ENCODE peak calls at places on chromosomes 16 and 17, in five cellular contexts. One of them, this sample, is unnamed.

GRCh38 chr16:24539850-24540484 is 601 bp downstream of the RBBP6 start:
- DNase-seq in neural progenitor cell: peak; percentile 52
- DNase-seq in cardiac fibroblast: no peak
- DNase-seq in cardiac muscle cell: peak; percentile 61
- DNase-seq in vagina: no peak
- DNase-seq in this sample: no peak

GRCh38 chr17:35545150-35545549 is 7.7 kb upstream of the SLFN12L start:
- DNase-seq in neural progenitor cell: no peak
- DNase-seq in cardiac fibroblast: no peak
- DNase-seq in cardiac muscle cell: no peak
- DNase-seq in vagina: no peak
- DNase-seq in this sample: no peak

GRCh38 chr17:77332981-77333685 is 192.4 kb downstream of the SEC14L1 start:
- DNase-seq in neural progenitor cell: no peak
- DNase-seq in cardiac fibroblast: peak; percentile 88
- DNase-seq in cardiac muscle cell: peak; percentile 76
- DNase-seq in vagina: peak; percentile 81
- DNase-seq in this sample: peak; percentile 93

GRCh38 chr16:17773698-17774101 is 302.9 kb upstream of the XYLT1 start:
- DNase-seq in neural progenitor cell: peak; percentile 11
- DNase-seq in cardiac fibroblast: peak; percentile 8
- DNase-seq in cardiac muscle cell: no peak
- DNase-seq in vagina: no peak
- DNase-seq in this sample: no peak

GRCh38 chr16:83835972-83836566 is 28.3 kb downstream of the HSBP1 start:
- DNase-seq in neural progenitor cell: no peak
- DNase-seq in cardiac fibroblast: peak; percentile 81
- DNase-seq in cardiac muscle cell: peak; percentile 84
- DNase-seq in vagina: no peak
- DNase-seq in this sample: peak; percentile 49

GRCh38 chr16:11342021-11342855 is 3.0 kb upstream of the RMI2 start:
- DNase-seq in neural progenitor cell: no peak
- DNase-seq in cardiac fibroblast: no peak
- DNase-seq in cardiac muscle cell: no peak
- DNase-seq in vagina: no peak
- DNase-seq in this sample: no peak

GRCh38 chr17:74639704-74640142 is 16.2 kb upstream of the CD300E start:
- DNase-seq in neural progenitor cell: no peak
- DNase-seq in cardiac fibroblast: no peak
- DNase-seq in cardiac muscle cell: peak; percentile 22
- DNase-seq in vagina: no peak
- DNase-seq in this sample: no peak

GRCh38 chr16:27315333-27316037 is 1.7 kb downstream of the IL4R start:
- DNase-seq in neural progenitor cell: peak; percentile 43
- DNase-seq in cardiac fibroblast: peak; percentile 83
- DNase-seq in cardiac muscle cell: peak; percentile 84
- DNase-seq in vagina: no peak
- DNase-seq in this sample: peak; percentile 55

GRCh38 chr16:65524997-65525396 is 403.1 kb upstream of the CDH11 start:
- DNase-seq in neural progenitor cell: no peak
- DNase-seq in cardiac fibroblast: peak; percentile 84
- DNase-seq in cardiac muscle cell: peak; percentile 88
- DNase-seq in vagina: no peak
- DNase-seq in this sample: no peak

GRCh38 chr17:81815646-81815985 is 11.7 kb downstream of the GCGR start:
- DNase-seq in neural progenitor cell: no peak
- DNase-seq in cardiac fibroblast: no peak
- DNase-seq in cardiac muscle cell: no peak
- DNase-seq in vagina: no peak
- DNase-seq in this sample: no peak

GRCh38 chr17:14432058-14432457 is 131.2 kb downstream of the HS3ST3B1 start:
- DNase-seq in neural progenitor cell: no peak
- DNase-seq in cardiac fibroblast: no peak
- DNase-seq in cardiac muscle cell: no peak
- DNase-seq in vagina: no peak
- DNase-seq in this sample: no peak

GRCh38 chr17:386145-386876 is 33.7 kb upstream of the RPH3AL start:
- DNase-seq in neural progenitor cell: peak; percentile 93
- DNase-seq in cardiac fibroblast: peak; percentile 30
- DNase-seq in cardiac muscle cell: peak; percentile 48
- DNase-seq in vagina: no peak
- DNase-seq in this sample: no peak

GRCh38 chr16:21302898-21303528 is 24.9 kb upstream of the CRYM start:
- DNase-seq in neural progenitor cell: no peak
- DNase-seq in cardiac fibroblast: peak; percentile 97
- DNase-seq in cardiac muscle cell: peak; percentile 30
- DNase-seq in vagina: no peak
- DNase-seq in this sample: peak; percentile 78

GRCh38 chr17:76561799-76562268 is 22.0 kb downstream of the PRCD start:
- DNase-seq in neural progenitor cell: no peak
- DNase-seq in cardiac fibroblast: peak; percentile 30
- DNase-seq in cardiac muscle cell: peak; percentile 50
- DNase-seq in vagina: no peak
- DNase-seq in this sample: peak; percentile 75

GRCh38 chr16:69039333-69039941 is 66.0 kb upstream of the HAS3 start:
- DNase-seq in neural progenitor cell: no peak
- DNase-seq in cardiac fibroblast: peak; percentile 71
- DNase-seq in cardiac muscle cell: peak; percentile 50
- DNase-seq in vagina: no peak
- DNase-seq in this sample: no peak

GRCh38 chr16:10749680-10750035 is 6.0 kb downstream of the NUBP1 start:
- DNase-seq in neural progenitor cell: no peak
- DNase-seq in cardiac fibroblast: peak; percentile 9
- DNase-seq in cardiac muscle cell: no peak
- DNase-seq in vagina: no peak
- DNase-seq in this sample: peak; percentile 3

GRCh38 chr17:59028328-59028727 is 78.4 kb downstream of the TRIM37 start:
- DNase-seq in neural progenitor cell: no peak
- DNase-seq in cardiac fibroblast: no peak
- DNase-seq in cardiac muscle cell: no peak
- DNase-seq in vagina: no peak
- DNase-seq in this sample: no peak

GRCh38 chr16:48720266-48720665 is 110.3 kb upstream of the N4BP1 start:
- DNase-seq in neural progenitor cell: peak; percentile 87
- DNase-seq in cardiac fibroblast: peak; percentile 10
- DNase-seq in cardiac muscle cell: no peak
- DNase-seq in vagina: no peak
- DNase-seq in this sample: no peak

GRCh38 chr16:59593256-59593655 is 859.1 kb upstream of the GOT2 start:
- DNase-seq in neural progenitor cell: no peak
- DNase-seq in cardiac fibroblast: peak; percentile 83
- DNase-seq in cardiac muscle cell: peak; percentile 43
- DNase-seq in vagina: no peak
- DNase-seq in this sample: peak; percentile 80

GRCh38 chr17:12995896-12996295 is 21.9 kb downstream of the ELAC2 start:
- DNase-seq in neural progenitor cell: no peak
- DNase-seq in cardiac fibroblast: no peak
- DNase-seq in cardiac muscle cell: no peak
- DNase-seq in vagina: no peak
- DNase-seq in this sample: no peak

GRCh38 chr16:20263138-20263855 is 64.0 kb downstream of the GP2 start:
- DNase-seq in neural progenitor cell: no peak
- DNase-seq in cardiac fibroblast: no peak
- DNase-seq in cardiac muscle cell: no peak
- DNase-seq in vagina: no peak
- DNase-seq in this sample: no peak

GRCh38 chr17:82458885-82459424 is 414 bp downstream of the NARF start:
- DNase-seq in neural progenitor cell: peak; percentile 58
- DNase-seq in cardiac fibroblast: peak; percentile 22
- DNase-seq in cardiac muscle cell: peak; percentile 31
- DNase-seq in vagina: peak; percentile 87
- DNase-seq in this sample: peak; percentile 5

GRCh38 chr17:72122668-72123495 is 2.1 kb downstream of the SOX9 start:
- DNase-seq in neural progenitor cell: peak; percentile 75
- DNase-seq in cardiac fibroblast: peak; percentile 43
- DNase-seq in cardiac muscle cell: peak; percentile 82
- DNase-seq in vagina: no peak
- DNase-seq in this sample: peak; percentile 15

GRCh38 chr16:68771922-68772681 is 35.0 kb downstream of the CDH1 start:
- DNase-seq in neural progenitor cell: no peak
- DNase-seq in cardiac fibroblast: no peak
- DNase-seq in cardiac muscle cell: no peak
- DNase-seq in vagina: no peak
- DNase-seq in this sample: no peak

GRCh38 chr16:9082422-9082821 is 9.0 kb upstream of the HAPSTR1 start:
- DNase-seq in neural progenitor cell: no peak
- DNase-seq in cardiac fibroblast: no peak
- DNase-seq in cardiac muscle cell: no peak
- DNase-seq in vagina: no peak
- DNase-seq in this sample: no peak

GRCh38 chr16:81164958-81165357 is 68.8 kb upstream of the GCSH start:
- DNase-seq in neural progenitor cell: no peak
- DNase-seq in cardiac fibroblast: no peak
- DNase-seq in cardiac muscle cell: no peak
- DNase-seq in vagina: no peak
- DNase-seq in this sample: no peak

GRCh38 chr17:82415786-82416185 is 2.4 kb upstream of the HEXD start:
- DNase-seq in neural progenitor cell: no peak
- DNase-seq in cardiac fibroblast: no peak
- DNase-seq in cardiac muscle cell: no peak
- DNase-seq in vagina: no peak
- DNase-seq in this sample: no peak

GRCh38 chr17:66540131-66540781 is 237.8 kb downstream of the PRKCA start:
- DNase-seq in neural progenitor cell: peak; percentile 69
- DNase-seq in cardiac fibroblast: peak; percentile 88
- DNase-seq in cardiac muscle cell: peak; percentile 89
- DNase-seq in vagina: no peak
- DNase-seq in this sample: peak; percentile 80

GRCh38 chr16:17852977-17853702 is 382.4 kb upstream of the XYLT1 start:
- DNase-seq in neural progenitor cell: no peak
- DNase-seq in cardiac fibroblast: no peak
- DNase-seq in cardiac muscle cell: no peak
- DNase-seq in vagina: no peak
- DNase-seq in this sample: no peak

GRCh38 chr16:57639172-57639571 is 10.7 kb downstream of the ADGRG1 start:
- DNase-seq in neural progenitor cell: peak; percentile 98
- DNase-seq in cardiac fibroblast: no peak
- DNase-seq in cardiac muscle cell: peak; percentile 52
- DNase-seq in vagina: no peak
- DNase-seq in this sample: no peak

GRCh38 chr16:72291121-72291520 is 119.2 kb upstream of the PMFBP1 start:
- DNase-seq in neural progenitor cell: no peak
- DNase-seq in cardiac fibroblast: peak; percentile 65
- DNase-seq in cardiac muscle cell: peak; percentile 72
- DNase-seq in vagina: no peak
- DNase-seq in this sample: peak; percentile 69

GRCh38 chr17:39283098-39283497 is 57.4 kb upstream of the STAC2 start:
- DNase-seq in neural progenitor cell: no peak
- DNase-seq in cardiac fibroblast: no peak
- DNase-seq in cardiac muscle cell: no peak
- DNase-seq in vagina: no peak
- DNase-seq in this sample: no peak
- TF ChIP-seq CTCF in neural progenitor cell: no peak
- TF ChIP-seq CTCF in cardiac fibroblast: no peak
- TF ChIP-seq CTCF in cardiac muscle cell: no peak
- TF ChIP-seq CTCF in vagina: no peak
- TF ChIP-seq CTCF in this sample: no peak

DNA sequence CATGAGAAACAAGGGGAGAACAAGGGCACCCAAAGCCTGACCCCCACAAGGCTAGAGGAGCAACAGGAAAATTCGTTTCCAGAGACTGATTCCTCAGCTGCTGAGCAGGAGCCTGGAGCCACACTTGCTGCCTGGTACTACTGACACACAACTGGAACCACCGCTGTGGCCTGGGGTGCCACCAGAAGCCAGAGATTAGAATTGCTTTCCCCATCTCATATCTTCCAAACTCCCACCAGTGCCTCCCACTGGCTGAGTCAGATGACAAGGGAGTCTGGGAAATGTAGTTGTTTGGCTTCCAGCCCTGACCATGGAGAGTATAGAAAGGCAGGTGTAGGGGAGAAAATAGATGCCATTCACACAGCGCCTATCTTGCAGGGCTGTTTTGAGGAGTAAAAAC is 4.1 kb upstream of the TMEM11 start:
- DNase-seq in neural progenitor cell: peak; percentile 24
- DNase-seq in cardiac fibroblast: no peak
- DNase-seq in cardiac muscle cell: peak; percentile 33
- DNase-seq in vagina: no peak
- DNase-seq in this sample: no peak
- TF ChIP-seq CTCF in neural progenitor cell: no peak
- TF ChIP-seq CTCF in cardiac fibroblast: no peak
- TF ChIP-seq CTCF in cardiac muscle cell: peak; percentile 6
- TF ChIP-seq CTCF in vagina: no peak
- TF ChIP-seq CTCF in this sample: no peak

GRCh38 chr17:16287563-16288027 is 65.7 kb downstream of the CENPV start:
- DNase-seq in neural progenitor cell: no peak
- DNase-seq in cardiac fibroblast: peak; percentile 85
- DNase-seq in cardiac muscle cell: peak; percentile 91
- DNase-seq in vagina: no peak
- DNase-seq in this sample: peak; percentile 75

GRCh38 chr17:16288860-16289571 is 64.3 kb downstream of the CENPV start:
- DNase-seq in neural progenitor cell: no peak
- DNase-seq in cardiac fibroblast: no peak
- DNase-seq in cardiac muscle cell: peak; percentile 12
- DNase-seq in vagina: no peak
- DNase-seq in this sample: no peak

GRCh38 chr17:16286009-16286946 is 67.0 kb downstream of the CENPV start:
- DNase-seq in neural progenitor cell: peak; percentile 68
- DNase-seq in cardiac fibroblast: peak; percentile 99
- DNase-seq in cardiac muscle cell: peak; percentile 99
- DNase-seq in vagina: peak; percentile 97
- DNase-seq in this sample: peak; percentile 98

GRCh38 chr17:16285646-16286008 is 67.6 kb downstream of the CENPV start:
- DNase-seq in neural progenitor cell: no peak
- DNase-seq in cardiac fibroblast: no peak
- DNase-seq in cardiac muscle cell: no peak
- DNase-seq in vagina: no peak
- DNase-seq in this sample: no peak

GRCh38 chr17:16286947-16287562 is 66.2 kb downstream of the CENPV start:
- DNase-seq in neural progenitor cell: no peak
- DNase-seq in cardiac fibroblast: peak; percentile 70
- DNase-seq in cardiac muscle cell: peak; percentile 73
- DNase-seq in vagina: no peak
- DNase-seq in this sample: no peak
- TF ChIP-seq CTCF in neural progenitor cell: no peak
- TF ChIP-seq CTCF in cardiac fibroblast: peak; percentile 37
- TF ChIP-seq CTCF in cardiac muscle cell: peak; percentile 45
- TF ChIP-seq CTCF in vagina: no peak
- TF ChIP-seq CTCF in this sample: peak; percentile 47

DNA sequence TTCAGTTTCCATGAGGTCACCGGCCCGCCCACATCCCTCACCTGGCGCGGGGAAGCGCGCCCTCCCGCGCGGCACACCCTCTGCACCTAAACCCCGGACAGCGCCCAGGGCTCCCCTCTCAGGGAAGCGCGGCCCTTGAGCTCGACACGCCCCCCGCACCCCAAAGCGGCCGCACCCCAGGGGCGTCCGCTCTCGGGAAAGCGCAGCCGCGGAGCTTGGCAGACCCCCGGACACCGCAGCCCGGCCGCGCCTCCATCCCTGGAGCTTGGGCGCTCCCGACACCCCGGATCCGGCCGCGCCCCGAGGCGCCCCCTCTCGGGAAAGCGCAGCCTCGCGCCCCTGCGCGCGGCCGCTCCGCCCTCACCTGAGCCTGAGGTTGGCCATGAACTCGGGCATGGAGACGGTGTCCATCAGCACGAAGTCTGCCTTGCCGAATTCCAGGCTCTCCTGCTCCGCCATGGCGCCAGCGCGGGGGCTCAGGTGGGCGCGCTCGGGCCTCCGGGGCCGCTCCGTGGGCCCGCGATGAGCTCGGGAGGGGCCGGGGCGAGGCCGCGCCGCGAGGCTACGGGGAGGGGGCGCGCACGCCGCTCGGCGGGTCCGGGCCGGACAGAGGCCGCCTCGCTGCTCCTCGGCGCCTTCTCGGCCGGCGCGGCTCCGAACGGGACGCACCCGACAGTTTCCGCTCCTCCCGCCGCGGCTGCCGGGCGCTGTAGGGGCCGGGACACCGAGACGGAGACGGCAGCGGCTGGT is at the start of gene MYO1D:
- DNase-seq in neural progenitor cell: peak; percentile 71
- DNase-seq in cardiac fibroblast: no peak
- DNase-seq in cardiac muscle cell: no peak
- DNase-seq in vagina: no peak
- DNase-seq in this sample: no peak
- TF ChIP-seq CTCF in neural progenitor cell: peak; percentile 59
- TF ChIP-seq CTCF in cardiac fibroblast: peak; percentile 4
- TF ChIP-seq CTCF in cardiac muscle cell: peak; percentile 49
- TF ChIP-seq CTCF in vagina: peak; percentile 5
- TF ChIP-seq CTCF in this sample: peak; percentile 72

This sample was measured in HFFc6.